ENCODE peak calls at places on chromosome 13, in seven cellular contexts. U is breast epithelium, W is dorsolateral prefrontal cortex, G is Panc1, J is PC-3, M is body of pancreas, R is psoas muscle. V is an unnamed sample.
A peak's percentile ranks its signal among the peaks of the same experiment; 100 is the strongest.

GRCh38 chr13:101452519-101453485 is at the start of gene ITGBL1:
- DNase-seq in U (no peak), W (no peak), G (no peak), J (peak; percentile 41), M (peak; percentile 7), R (peak; percentile 61), V (peak; percentile 74)

GRCh38 chr13:105196052-105196451 is 1339.4 kb downstream of the EFNB2 start:
- DNase-seq in U (no peak), W (no peak), G (no peak), J (peak; percentile 11), M (no peak), R (no peak), V (no peak)

GRCh38 chr13:109971745-109972090 is 185.3 kb upstream of the IRS2 start:
- DNase-seq in U (no peak), W (no peak), G (no peak), J (no peak), M (no peak), R (no peak), V (no peak)

GRCh38 chr13:53112522-53112921 is 83.9 kb downstream of the OLFM4 start:
- DNase-seq in U (no peak), W (no peak), G (no peak), J (no peak), M (no peak), R (no peak), V (no peak)

GRCh38 chr13:113145496-113145895 is 13.0 kb upstream of the PROZ start:
- DNase-seq in U (no peak), W (no peak), G (no peak), J (no peak), M (no peak), R (no peak), V (no peak)

GRCh38 chr13:66265446-66265845 is 964.7 kb downstream of the PCDH9 start:
- DNase-seq in U (no peak), W (no peak), G (no peak), J (no peak), M (no peak), R (no peak), V (no peak)

GRCh38 chr13:64684685-64685431 is 2545.3 kb downstream of the PCDH9 start:
- DNase-seq in U (no peak), W (no peak), G (no peak), J (no peak), M (no peak), R (no peak), V (no peak)

GRCh38 chr13:29937836-29938235 is 87.4 kb upstream of the UBL3 start:
- DNase-seq in U (no peak), W (no peak), G (no peak), J (no peak), M (no peak), R (no peak), V (no peak)

GRCh38 chr13:60348097-60348496 is 48.9 kb upstream of the TDRD3 start:
- DNase-seq in U (no peak), W (no peak), G (no peak), J (no peak), M (peak; percentile 43), R (no peak), V (no peak)

GRCh38 chr13:38135590-38135989 is 214.1 kb upstream of the UFM1 start:
- DNase-seq in U (no peak), W (no peak), G (no peak), J (peak; percentile 14), M (no peak), R (no peak), V (no peak)

GRCh38 chr13:26628706-26629105 is 71.2 kb downstream of the WASF3 start:
- DNase-seq in U (no peak), W (no peak), G (no peak), J (peak; percentile 3), M (no peak), R (no peak), V (peak; percentile 45)

GRCh38 chr13:27043013-27043412 is 128.6 kb downstream of the USP12 start:
- DNase-seq in U (peak; percentile 31), W (peak; percentile 73), G (peak; percentile 87), J (peak; percentile 93), M (no peak), R (no peak), V (no peak)

GRCh38 chr13:76815344-76815743 is 70.9 kb downstream of the KCTD12 start:
- DNase-seq in U (no peak), W (no peak), G (no peak), J (no peak), M (no peak), R (no peak), V (no peak)

GRCh38 chr13:62320129-62320724 is 904.6 kb upstream of the PCDH20 start:
- DNase-seq in U (no peak), W (no peak), G (peak; percentile 12), J (peak; percentile 49), M (no peak), R (no peak), V (no peak)
- H3K27ac ChIP-seq in U (no peak overlapping the region), W (no peak overlapping the region), G (no peak overlapping the region), J (no peak overlapping the region), M (no peak overlapping the region), R (no peak overlapping the region), V (no peak overlapping the region)

DNA sequence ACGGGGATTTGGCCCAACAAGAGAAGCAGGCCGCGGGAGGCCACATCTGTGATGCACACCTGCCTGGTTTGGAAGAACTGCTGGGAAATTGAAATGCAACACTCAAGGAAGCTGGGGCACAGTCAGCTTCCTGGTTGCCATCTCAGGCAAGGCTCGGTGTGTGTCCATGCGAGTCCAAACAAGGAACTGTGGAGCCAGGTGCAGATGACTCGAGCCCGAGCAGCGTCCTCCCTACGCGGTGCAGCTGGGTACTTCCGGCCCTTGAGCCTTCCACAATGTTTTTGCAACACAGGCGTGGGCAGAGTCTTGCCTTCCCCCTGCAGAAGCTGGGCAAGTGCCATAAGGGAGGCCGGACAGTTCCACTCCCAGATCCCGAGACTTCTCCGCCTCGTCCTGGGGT is 94.6 kb downstream of the CRYL1 start:
- DNase-seq in U (no peak), W (no peak), G (no peak), J (no peak), M (no peak), R (no peak), V (no peak)
- H3K27ac ChIP-seq in U (no peak overlapping the region), W (no peak overlapping the region), G (no peak overlapping the region), J (no peak overlapping the region), M (no peak overlapping the region), R (no peak overlapping the region), V (no peak overlapping the region)

DNA sequence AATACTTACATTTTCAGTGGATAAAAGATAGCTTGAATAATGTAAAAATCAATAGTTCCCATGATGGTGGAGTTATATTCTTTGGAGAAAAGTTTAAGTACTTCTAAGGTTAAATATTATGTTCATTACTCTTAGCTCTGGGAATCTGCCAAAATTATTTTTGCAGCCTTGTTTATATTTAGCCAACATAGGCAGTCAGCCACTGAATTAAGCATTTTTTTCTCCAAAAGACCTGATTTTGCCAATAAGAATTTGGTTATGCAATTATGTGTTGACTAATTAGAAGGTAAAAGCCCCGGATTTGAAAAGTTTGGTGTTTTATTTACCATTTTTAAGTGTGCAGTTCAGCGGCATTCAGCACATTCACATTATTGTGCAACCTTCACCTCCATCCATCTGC is 90.0 kb upstream of the C1QTNF9B start:
- DNase-seq in U (no peak), W (no peak), G (no peak), J (no peak), M (no peak), R (no peak), V (no peak)
- H3K27ac ChIP-seq in U (no peak overlapping the region), W (no peak overlapping the region), G (no peak overlapping the region), J (no peak overlapping the region), M (no peak overlapping the region), R (no peak overlapping the region), V (no peak overlapping the region)

GRCh38 chr13:44271915-44272341 is 101.7 kb upstream of the SERP2 start:
- DNase-seq in U (no peak), W (peak; percentile 53), G (no peak), J (no peak), M (peak; percentile 13), R (peak; percentile 80), V (peak; percentile 61)
- H3K27ac ChIP-seq in U (peak overlapping the region; percentile 83), W (peak overlapping the region; percentile 71), G (no peak overlapping the region), J (peak overlapping the region; percentile 71), M (peak overlapping the region; percentile 19), R (peak overlapping the region; percentile 90), V (peak overlapping the region; percentile 15)

GRCh38 chr13:46896346-46897138 is at the start of gene HTR2A:
- DNase-seq in U (peak; percentile 41), W (peak; percentile 67), G (no peak), J (peak; percentile 18), M (peak; percentile 38), R (peak; percentile 61), V (peak; percentile 48)
- H3K27ac ChIP-seq in U (peak within 1 kb of the TSS; percentile 37), W (peak within 1 kb of the TSS; percentile 69), G (no peak within 1 kb of the TSS), J (no peak within 1 kb of the TSS), M (no peak within 1 kb of the TSS), R (no peak within 1 kb of the TSS), V (no peak within 1 kb of the TSS)

V was measured in right cardiac atrium.